ENCODE peak calls at places on chromosomes 6 and 20, in nine cellular contexts. One of them, this sample, is unnamed.

GRCh38 chr6:9606435-9607134 is 808.3 kb downstream of the TFAP2A start:
- DNase-seq in fibroblast of the aortic adventitia: no peak
- DNase-seq in pancreas: no peak
- DNase-seq in cardiac fibroblast: no peak
- DNase-seq in IMR-90: no peak
- DNase-seq in fibroblast of lung: no peak
- DNase-seq in chondrocyte: no peak
- DNase-seq in GM13977: no peak
- DNase-seq in Peyer's patch: no peak
- DNase-seq in this sample: no peak

GRCh38 chr6:157997893-157998608 is 16.4 kb downstream of the SYNJ2 start:
- DNase-seq in fibroblast of the aortic adventitia: no peak
- DNase-seq in Peyer's patch: no peak
- DNase-seq in cardiac fibroblast: no peak
- DNase-seq in GM13977: no peak
- DNase-seq in pancreas: peak; percentile 56
- DNase-seq in chondrocyte: peak; percentile 40
- DNase-seq in IMR-90: no peak
- DNase-seq in fibroblast of lung: no peak
- DNase-seq in this sample: no peak

GRCh38 chr20:50317116-50317515 is 126.5 kb downstream of the CEBPB start:
- DNase-seq in fibroblast of the aortic adventitia: no peak
- DNase-seq in Peyer's patch: no peak
- DNase-seq in pancreas: no peak
- DNase-seq in cardiac fibroblast: no peak
- DNase-seq in GM13977: no peak
- DNase-seq in IMR-90: no peak
- DNase-seq in chondrocyte: no peak
- DNase-seq in fibroblast of lung: no peak
- DNase-seq in this sample: no peak

GRCh38 chr20:60453847-60454246 is 495.6 kb downstream of the CDH26 start:
- DNase-seq in pancreas: no peak
- DNase-seq in IMR-90: no peak
- DNase-seq in chondrocyte: no peak
- DNase-seq in Peyer's patch: no peak
- DNase-seq in cardiac fibroblast: no peak
- DNase-seq in GM13977: no peak
- DNase-seq in fibroblast of the aortic adventitia: no peak
- DNase-seq in fibroblast of lung: no peak
- DNase-seq in this sample: no peak

GRCh38 chr6:4272996-4273395 is 137.6 kb upstream of the ECI2 start:
- DNase-seq in fibroblast of the aortic adventitia: no peak
- DNase-seq in IMR-90: no peak
- DNase-seq in Peyer's patch: no peak
- DNase-seq in chondrocyte: no peak
- DNase-seq in cardiac fibroblast: no peak
- DNase-seq in GM13977: no peak
- DNase-seq in pancreas: no peak
- DNase-seq in fibroblast of lung: no peak
- DNase-seq in this sample: no peak

GRCh38 chr6:137715589-137716045 is 151.4 kb upstream of the TNFAIP3 start:
- DNase-seq in cardiac fibroblast: no peak
- DNase-seq in IMR-90: peak; percentile 63
- DNase-seq in fibroblast of lung: no peak
- DNase-seq in chondrocyte: no peak
- DNase-seq in GM13977: no peak
- DNase-seq in pancreas: no peak
- DNase-seq in fibroblast of the aortic adventitia: no peak
- DNase-seq in Peyer's patch: no peak
- DNase-seq in this sample: peak; percentile 53

GRCh38 chr20:20437314-20437713 is 69.4 kb downstream of the INSM1 start:
- DNase-seq in pancreas: no peak
- DNase-seq in chondrocyte: no peak
- DNase-seq in Peyer's patch: no peak
- DNase-seq in fibroblast of the aortic adventitia: no peak
- DNase-seq in cardiac fibroblast: no peak
- DNase-seq in GM13977: no peak
- DNase-seq in IMR-90: no peak
- DNase-seq in fibroblast of lung: no peak
- DNase-seq in this sample: no peak

GRCh38 chr20:23021541-23021940 is 13.6 kb upstream of the SSTR4 start:
- DNase-seq in fibroblast of lung: peak; percentile 2
- DNase-seq in IMR-90: no peak
- DNase-seq in pancreas: no peak
- DNase-seq in cardiac fibroblast: no peak
- DNase-seq in chondrocyte: no peak
- DNase-seq in Peyer's patch: no peak
- DNase-seq in fibroblast of the aortic adventitia: no peak
- DNase-seq in GM13977: no peak
- DNase-seq in this sample: no peak

GRCh38 chr6:148760568-148761531 is 14.0 kb downstream of the UST start:
- DNase-seq in cardiac fibroblast: peak; percentile 95
- DNase-seq in Peyer's patch: peak; percentile 86
- DNase-seq in pancreas: no peak
- DNase-seq in chondrocyte: no peak
- DNase-seq in IMR-90: peak; percentile 92
- DNase-seq in fibroblast of lung: peak; percentile 96
- DNase-seq in fibroblast of the aortic adventitia: peak; percentile 98
- DNase-seq in GM13977: peak; percentile 37
- DNase-seq in this sample: peak; percentile 91

GRCh38 chr6:10742251-10742650 is 5.4 kb upstream of the TMEM14B start:
- DNase-seq in fibroblast of the aortic adventitia: no peak
- DNase-seq in IMR-90: no peak
- DNase-seq in fibroblast of lung: no peak
- DNase-seq in chondrocyte: no peak
- DNase-seq in cardiac fibroblast: no peak
- DNase-seq in GM13977: no peak
- DNase-seq in pancreas: no peak
- DNase-seq in Peyer's patch: no peak
- DNase-seq in this sample: no peak

DNA sequence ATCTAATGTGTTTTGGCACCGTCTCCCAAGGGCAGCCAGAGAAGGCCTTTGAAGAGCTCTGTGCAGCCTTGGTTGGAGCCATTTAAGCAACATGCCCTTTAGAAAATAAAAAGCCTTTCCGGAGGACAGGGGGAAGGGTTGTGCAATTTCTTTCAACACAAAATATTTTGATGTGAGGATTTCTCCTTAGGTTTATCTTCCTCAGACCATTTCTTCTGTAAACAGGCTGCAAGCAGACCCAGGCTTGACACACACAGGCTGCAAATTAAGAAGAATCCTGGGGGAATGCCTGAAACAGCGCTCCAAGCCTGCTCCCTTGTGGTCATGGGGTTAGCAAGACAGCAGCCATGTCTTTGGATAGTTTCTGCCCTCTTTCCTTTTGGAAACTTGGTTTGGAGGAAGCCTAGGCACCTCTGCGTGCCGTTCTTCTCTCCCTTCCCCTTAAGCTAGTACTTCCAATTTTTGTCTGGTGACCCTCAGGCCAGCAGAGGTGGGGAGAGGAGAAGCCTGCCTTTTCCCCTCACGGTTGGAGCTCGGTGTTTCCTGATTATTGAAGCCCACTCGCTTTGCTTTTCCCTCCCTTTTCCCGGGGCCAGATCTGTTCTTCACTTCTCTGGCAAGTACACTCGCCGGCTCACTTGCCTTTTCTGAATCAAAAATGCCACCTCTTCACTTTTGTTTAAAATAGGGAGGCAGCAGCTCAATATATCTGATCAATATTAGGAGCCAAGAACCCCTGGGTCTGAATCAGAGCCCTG is 39.6 kb upstream of the NOX3 start:
- DNase-seq in cardiac fibroblast: peak; percentile 96
- DNase-seq in fibroblast of lung: peak; percentile 94
- DNase-seq in fibroblast of the aortic adventitia: peak; percentile 91
- DNase-seq in chondrocyte: no peak
- DNase-seq in pancreas: no peak
- DNase-seq in Peyer's patch: no peak
- DNase-seq in GM13977: no peak
- DNase-seq in IMR-90: peak; percentile 92
- DNase-seq in this sample: peak; percentile 83
- TF ChIP-seq CTCF in cardiac fibroblast: peak; percentile 63
- TF ChIP-seq CTCF in fibroblast of lung: peak; percentile 65
- TF ChIP-seq CTCF in fibroblast of the aortic adventitia: peak; percentile 62
- TF ChIP-seq CTCF in chondrocyte: peak; percentile 78
- TF ChIP-seq CTCF in pancreas: no peak
- TF ChIP-seq CTCF in Peyer's patch: peak; percentile 22
- TF ChIP-seq CTCF in GM13977: peak; percentile 10
- TF ChIP-seq CTCF in IMR-90: peak; percentile 79
- TF ChIP-seq CTCF in this sample: peak; percentile 64

DNA sequence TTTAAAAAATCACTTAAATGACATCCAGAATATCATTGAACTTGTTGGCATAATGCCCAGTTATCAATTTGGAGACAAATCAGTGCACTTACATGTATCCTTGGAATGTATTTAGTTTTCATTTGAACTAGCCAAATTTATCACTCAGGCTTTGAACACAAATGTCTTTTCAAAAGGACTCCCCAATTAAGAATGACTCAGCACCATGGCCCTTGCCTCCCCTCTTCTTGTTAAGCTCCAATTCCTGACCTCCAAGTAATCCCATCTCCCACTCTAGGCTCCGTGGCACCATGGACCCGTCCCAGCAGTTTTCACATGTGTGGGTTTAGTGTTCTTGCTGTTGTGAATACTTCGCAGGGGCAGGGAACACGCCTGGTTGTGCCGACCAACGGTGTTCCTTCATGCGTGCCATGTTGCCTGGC is 2.7 kb downstream of the AKAP12 start:
- DNase-seq in cardiac fibroblast: peak; percentile 14
- DNase-seq in pancreas: no peak
- DNase-seq in fibroblast of lung: no peak
- DNase-seq in GM13977: no peak
- DNase-seq in IMR-90: no peak
- DNase-seq in Peyer's patch: no peak
- DNase-seq in chondrocyte: no peak
- DNase-seq in fibroblast of the aortic adventitia: peak; percentile 47
- DNase-seq in this sample: peak; percentile 28
- TF ChIP-seq CTCF in cardiac fibroblast: no peak
- TF ChIP-seq CTCF in pancreas: no peak
- TF ChIP-seq CTCF in fibroblast of lung: no peak
- TF ChIP-seq CTCF in GM13977: no peak
- TF ChIP-seq CTCF in IMR-90: no peak
- TF ChIP-seq CTCF in Peyer's patch: no peak
- TF ChIP-seq CTCF in chondrocyte: no peak
- TF ChIP-seq CTCF in fibroblast of the aortic adventitia: no peak
- TF ChIP-seq CTCF in this sample: no peak

GRCh38 chr6:43386492-43386891 is 17.0 kb upstream of the ZNF318 start:
- DNase-seq in fibroblast of the aortic adventitia: peak; percentile 60
- DNase-seq in IMR-90: peak; percentile 25
- DNase-seq in cardiac fibroblast: no peak
- DNase-seq in GM13977: no peak
- DNase-seq in fibroblast of lung: peak; percentile 34
- DNase-seq in chondrocyte: no peak
- DNase-seq in Peyer's patch: no peak
- DNase-seq in pancreas: no peak
- DNase-seq in this sample: no peak
- TF ChIP-seq CTCF in fibroblast of the aortic adventitia: peak; percentile 48
- TF ChIP-seq CTCF in IMR-90: peak; percentile 60
- TF ChIP-seq CTCF in cardiac fibroblast: no peak
- TF ChIP-seq CTCF in GM13977: peak; percentile 39
- TF ChIP-seq CTCF in fibroblast of lung: no peak
- TF ChIP-seq CTCF in chondrocyte: peak; percentile 80
- TF ChIP-seq CTCF in Peyer's patch: peak; percentile 49
- TF ChIP-seq CTCF in pancreas: no peak
- TF ChIP-seq CTCF in this sample: no peak

DNA sequence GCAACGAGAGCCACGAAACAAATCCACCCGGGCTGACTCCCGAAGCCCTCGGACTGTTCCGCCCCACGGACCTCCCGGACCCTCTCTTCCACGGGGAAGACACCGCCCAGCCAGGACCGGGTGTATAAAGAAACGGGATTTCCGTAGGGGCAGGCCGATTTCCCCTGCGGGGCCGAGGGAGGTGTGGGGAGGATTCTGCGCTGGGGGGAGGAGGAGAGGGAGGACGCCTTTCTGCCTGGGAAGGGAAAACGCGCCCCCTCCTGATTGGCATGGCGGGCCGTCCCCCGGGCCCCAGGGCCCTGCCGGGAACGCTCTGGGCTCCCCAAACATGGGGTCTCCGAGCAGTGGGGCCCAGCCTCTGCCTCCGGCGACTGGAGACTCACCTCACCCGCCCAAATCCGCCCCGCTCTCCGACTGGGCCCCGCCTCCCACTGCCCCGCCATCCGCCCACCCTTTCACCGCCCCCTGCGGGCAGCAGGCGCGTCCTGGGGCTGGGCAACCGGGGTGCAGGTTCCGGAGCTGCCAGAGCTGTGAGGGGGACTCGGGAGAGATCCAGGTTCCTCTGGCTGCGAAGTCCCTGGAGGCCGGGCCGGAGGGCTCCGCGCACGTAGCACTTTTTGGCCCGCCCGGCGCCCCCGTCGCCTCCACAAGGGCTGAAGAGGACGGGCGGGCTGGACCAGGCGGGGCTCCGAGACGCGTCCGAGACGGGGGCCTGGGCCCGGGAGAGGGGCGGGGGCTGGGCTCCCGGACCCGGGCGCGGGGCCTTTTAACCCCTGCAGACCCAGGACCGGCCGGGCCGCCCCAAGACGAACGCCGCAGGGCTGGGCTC is 586 bp upstream of the PPDPF start:
- DNase-seq in Peyer's patch: peak; percentile 67
- DNase-seq in pancreas: peak; percentile 81
- DNase-seq in IMR-90: peak; percentile 29
- DNase-seq in fibroblast of lung: peak; percentile 46
- DNase-seq in fibroblast of the aortic adventitia: no peak
- DNase-seq in GM13977: peak; percentile 84
- DNase-seq in cardiac fibroblast: no peak
- DNase-seq in chondrocyte: peak; percentile 88
- DNase-seq in this sample: peak; percentile 74
- TF ChIP-seq CTCF in Peyer's patch: no peak
- TF ChIP-seq CTCF in pancreas: no peak
- TF ChIP-seq CTCF in IMR-90: peak; percentile 19
- TF ChIP-seq CTCF in fibroblast of lung: peak; percentile 25
- TF ChIP-seq CTCF in fibroblast of the aortic adventitia: peak; percentile 36
- TF ChIP-seq CTCF in GM13977: peak; percentile 7
- TF ChIP-seq CTCF in cardiac fibroblast: peak; percentile 17
- TF ChIP-seq CTCF in chondrocyte: peak; percentile 76
- TF ChIP-seq CTCF in this sample: peak; percentile 20

DNA sequence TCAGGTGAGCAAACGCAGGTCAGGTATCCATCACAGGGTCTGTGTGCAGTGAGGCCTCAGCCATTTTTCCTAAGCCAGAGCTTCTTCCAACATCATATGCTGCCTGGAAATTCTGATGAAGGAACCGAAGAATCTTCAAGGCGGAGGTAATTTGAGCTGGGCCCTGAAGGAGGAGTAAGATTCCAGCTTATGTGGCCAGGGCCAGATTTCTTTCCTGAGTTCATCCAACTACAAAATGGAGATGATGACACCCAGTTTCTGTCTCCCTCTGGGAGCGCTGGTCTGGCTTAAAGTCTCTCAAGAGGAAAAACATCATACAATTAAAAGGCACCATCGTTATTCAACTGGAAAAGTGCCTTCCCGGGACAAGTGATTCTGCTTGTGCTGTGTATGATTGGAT is 6.9 kb upstream of the MANBAL start:
- DNase-seq in IMR-90: peak; percentile 81
- DNase-seq in Peyer's patch: no peak
- DNase-seq in cardiac fibroblast: peak; percentile 84
- DNase-seq in pancreas: no peak
- DNase-seq in fibroblast of lung: peak; percentile 80
- DNase-seq in GM13977: no peak
- DNase-seq in chondrocyte: peak; percentile 6
- DNase-seq in fibroblast of the aortic adventitia: peak; percentile 88
- DNase-seq in this sample: peak; percentile 73
- TF ChIP-seq CTCF in IMR-90: peak; percentile 86
- TF ChIP-seq CTCF in Peyer's patch: peak; percentile 43
- TF ChIP-seq CTCF in cardiac fibroblast: peak; percentile 63
- TF ChIP-seq CTCF in pancreas: no peak
- TF ChIP-seq CTCF in fibroblast of lung: peak; percentile 70
- TF ChIP-seq CTCF in GM13977: no peak
- TF ChIP-seq CTCF in chondrocyte: peak; percentile 73
- TF ChIP-seq CTCF in fibroblast of the aortic adventitia: peak; percentile 77
- TF ChIP-seq CTCF in this sample: peak; percentile 76